ENCODE peak calls at places on chromosomes 1 and 21, in six cellular contexts. D, T, L, C, H and Q are unnamed samples.

GRCh38 chr1:12184008-12184681 is 17.4 kb downstream of the TNFRSF1B start:
- DNase-seq in T (peak; percentile 50), L (peak; percentile 66), H (no peak), D (peak; percentile 61), C (no peak), Q (no peak)

GRCh38 chr1:2865571-2866414 is 64.3 kb upstream of the TTC34 start:
- DNase-seq in T (no peak), D (no peak), H (no peak), L (no peak), C (no peak), Q (no peak)

GRCh38 chr1:109643385-109644230 is 12.3 kb upstream of the GSTM4 start:
- DNase-seq in H (peak; percentile 96), D (peak; percentile 92), L (peak; percentile 81), C (peak; percentile 86), T (peak; percentile 85), Q (peak; percentile 68)

GRCh38 chr1:209527372-209527771 is 56.1 kb upstream of the CAMK1G start:
- DNase-seq in T (no peak), C (peak; percentile 63), D (no peak), L (peak; percentile 46), H (no peak), Q (no peak)

GRCh38 chr1:205229916-205230700 is 2.4 kb downstream of the TMCC2 start:
- DNase-seq in C (no peak), L (peak; percentile 9), H (no peak), T (no peak), D (no peak), Q (peak; percentile 59)

GRCh38 chr1:17033481-17033880 is 20.4 kb downstream of the SDHB start:
- DNase-seq in H (no peak), D (no peak), T (no peak), C (no peak), L (no peak), Q (no peak)

GRCh38 chr1:38929476-38929875 is 12.2 kb downstream of the RHBDL2 start:
- DNase-seq in D (peak; percentile 63), C (no peak), T (no peak), L (no peak), H (peak; percentile 47), Q (no peak)

GRCh38 chr21:33019885-33020557 is 5.7 kb upstream of the OLIG2 start:
- DNase-seq in H (peak; percentile 84), D (peak; percentile 72), C (no peak), L (no peak), T (no peak), Q (no peak)

GRCh38 chr1:59499956-59500569 is 203.2 kb downstream of the FGGY start:
- DNase-seq in C (peak; percentile 56), H (no peak), L (no peak), D (no peak), T (no peak), Q (no peak)

GRCh38 chr1:248839168-248839555 is 1.1 kb downstream of the ZNF672 start:
- DNase-seq in D (no peak), C (no peak), T (no peak), H (no peak), L (no peak), Q (no peak)

GRCh38 chr1:19033926-19034680 is 77.6 kb upstream of the IFFO2 start:
- DNase-seq in T (peak; percentile 66), C (peak; percentile 97), L (peak; percentile 79), H (no peak), D (no peak), Q (no peak)

GRCh38 chr1:118159578-118159977 is 25.4 kb downstream of the SPAG17 start:
- DNase-seq in C (no peak), T (no peak), D (no peak), H (no peak), L (peak; percentile 16), Q (no peak)

GRCh38 chr1:18373882-18374493 is 106.7 kb upstream of the KLHDC7A start:
- DNase-seq in H (peak; percentile 85), C (no peak), L (no peak), T (no peak), D (peak; percentile 75), Q (no peak)

GRCh38 chr1:35574655-35575400 is 1.7 kb downstream of the TFAP2E start:
- DNase-seq in D (no peak), T (peak; percentile 58), L (no peak), C (peak; percentile 47), H (peak; percentile 55), Q (no peak)

GRCh38 chr1:35572296-35572695 is 818 bp upstream of the TFAP2E start:
- DNase-seq in C (no peak), H (no peak), T (no peak), L (no peak), D (no peak), Q (no peak)

GRCh38 chr1:35573776-35574654 is 901 bp downstream of the TFAP2E start:
- DNase-seq in H (peak; percentile 63), T (no peak), C (no peak), D (peak; percentile 64), L (no peak), Q (no peak)

GRCh38 chr1:35571263-35571662 is 1.9 kb upstream of the TFAP2E start:
- DNase-seq in C (no peak), T (no peak), L (no peak), H (no peak), D (no peak), Q (no peak)

GRCh38 chr1:35573198-35573775 is at the start of gene TFAP2E:
- DNase-seq in T (peak; percentile 64), H (peak; percentile 79), C (peak; percentile 46), D (peak; percentile 73), L (peak; percentile 72), Q (no peak)
- TF ChIP-seq EZH2 in T (no peak), H (peak; percentile 98), C (no peak), D (peak; percentile 98), L (peak; percentile 48), Q (no peak)

DNA sequence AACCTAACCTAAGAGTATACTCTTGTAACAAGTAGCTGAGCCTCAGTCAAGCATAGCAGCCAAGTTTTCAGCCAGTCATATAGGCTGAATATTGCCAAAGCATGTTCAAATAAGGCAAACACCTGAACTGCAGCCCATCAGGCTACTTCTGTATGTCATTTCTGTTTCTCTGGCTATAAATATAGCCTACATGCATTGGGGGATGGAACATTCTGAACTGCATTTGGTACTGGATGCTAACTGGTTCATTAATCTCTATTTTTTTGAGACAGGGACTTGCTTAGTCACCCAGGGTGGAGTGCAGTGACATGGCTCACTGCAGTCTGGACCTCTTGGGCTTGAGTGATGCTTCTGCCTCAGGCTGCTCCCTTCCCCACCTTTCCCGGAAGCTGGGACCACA is 37.3 kb downstream of the MAST2 start:
- DNase-seq in C (peak; percentile 27), L (peak; percentile 44), H (no peak), T (no peak), D (no peak), Q (no peak)
- H3F3A ChIP-seq in C (no peaks in the 10 kb centered on the region), L (peaks cover 14% of the 10 kb centered on the region), H (no peaks in the 10 kb centered on the region), T (no peaks in the 10 kb centered on the region), D (no peaks in the 10 kb centered on the region), Q (no peaks in the 10 kb centered on the region)

GRCh38 chr1:50421366-50421748 is 1.9 kb downstream of the DMRTA2 start:
- DNase-seq in C (no peak), T (no peak), D (no peak), H (peak; percentile 55), L (no peak), Q (no peak)
- TF ChIP-seq EZH2 in C (no peak), T (no peak), D (peak; percentile 89), H (no peak), L (no peak), Q (no peak)

GRCh38 chr1:234601217-234602017 is 8.6 kb downstream of the IRF2BP2 start:
- DNase-seq in D (no peak), C (peak; percentile 22), H (peak; percentile 54), T (no peak), L (peak; percentile 77), Q (no peak)

GRCh38 chr1:234597894-234598293 is 12.1 kb downstream of the IRF2BP2 start:
- DNase-seq in H (peak; percentile 63), D (peak; percentile 56), T (no peak), L (peak; percentile 67), C (peak; percentile 58), Q (peak; percentile 81)

GRCh38 chr1:234600418-234601216 is 9.4 kb downstream of the IRF2BP2 start:
- DNase-seq in L (peak; percentile 55), T (no peak), H (no peak), C (peak; percentile 43), D (no peak), Q (peak; percentile 80)

GRCh38 chr1:234599617-234600417 is 10.2 kb downstream of the IRF2BP2 start:
- DNase-seq in C (peak; percentile 77), L (peak; percentile 89), D (peak; percentile 96), T (peak; percentile 89), H (peak; percentile 89), Q (peak; percentile 95)

GRCh38 chr1:234598974-234599616 is 10.9 kb downstream of the IRF2BP2 start:
- DNase-seq in D (no peak), T (peak; percentile 51), H (no peak), L (no peak), C (no peak), Q (no peak)
- H3F3A ChIP-seq in D (peaks cover 43% of the 10 kb centered on the region), T (peaks cover 55% of the 10 kb centered on the region), H (no peaks in the 10 kb centered on the region), L (peaks cover 47% of the 10 kb centered on the region), C (peaks cover 18% of the 10 kb centered on the region), Q (peaks cover 56% of the 10 kb centered on the region)